ENCODE peak calls at places on chromosomes 12 and 14, in ten cellular contexts. K is fibroblast of villous mesenchyme, O is AG04450, H is ovary, U is GM06990, F is body of pancreas, S is astrocyte of the cerebellum, Z is mammary epithelial cell, L is AG09309, C is ascending aorta. A is an unnamed sample.

GRCh38 chr12:99450231-99450630 is 197.3 kb upstream of the GARIN6 start:
- DNase-seq in K (no peak), O (no peak), H (no peak), U (no peak), F (no peak), S (no peak), Z (no peak), L (peak), C (no peak), A (no peak)

GRCh38 chr12:57722716-57723629 is 15.6 kb downstream of the AGAP2 start:
- DNase-seq in K (no peak), O (no peak), H (no peak), U (no peak), F (no peak), S (no peak), Z (no peak), L (no peak), C (no peak), A (no peak)

GRCh38 chr14:88233915-88234314 is 89.2 kb downstream of the KCNK10 start:
- DNase-seq in K (no peak), O (no peak), H (no peak), U (no peak), F (no peak), S (no peak), Z (no peak), L (no peak), C (no peak), A (no peak)

GRCh38 chr12:237026-237815 is 23.3 kb upstream of the SLC6A12 start:
- DNase-seq in K (no peak), O (no peak), H (no peak), U (no peak), F (no peak), S (no peak), Z (no peak), L (no peak), C (peak), A (no peak)

GRCh38 chr12:42124764-42125371 is 19.8 kb downstream of the GXYLT1 start:
- DNase-seq in K (no peak), O (no peak), H (no peak), U (no peak), F (no peak), S (no peak), Z (no peak), L (no peak), C (no peak), A (no peak)

GRCh38 chr12:4115570-4115969 is 158.0 kb upstream of the CCND2 start:
- DNase-seq in K (no peak), O (no peak), H (no peak), U (no peak), F (no peak), S (no peak), Z (no peak), L (no peak), C (peak), A (no peak)

GRCh38 chr12:47102845-47103666 is 23.3 kb upstream of the AMIGO2 start:
- DNase-seq in K (peak), O (peak), H (peak), U (no peak), F (no peak), S (no peak), Z (peak), L (peak), C (no peak), A (peak)

GRCh38 chr12:105948331-105948730 is 190.4 kb downstream of the NUAK1 start:
- DNase-seq in K (no peak), O (no peak), H (no peak), U (no peak), F (no peak), S (peak), Z (no peak), L (peak), C (peak), A (peak)

GRCh38 chr12:110314308-110314707 is 33.3 kb downstream of the ATP2A2 start:
- DNase-seq in K (peak), O (peak), H (no peak), U (peak), F (no peak), S (no peak), Z (peak), L (peak), C (no peak), A (peak)

DNA sequence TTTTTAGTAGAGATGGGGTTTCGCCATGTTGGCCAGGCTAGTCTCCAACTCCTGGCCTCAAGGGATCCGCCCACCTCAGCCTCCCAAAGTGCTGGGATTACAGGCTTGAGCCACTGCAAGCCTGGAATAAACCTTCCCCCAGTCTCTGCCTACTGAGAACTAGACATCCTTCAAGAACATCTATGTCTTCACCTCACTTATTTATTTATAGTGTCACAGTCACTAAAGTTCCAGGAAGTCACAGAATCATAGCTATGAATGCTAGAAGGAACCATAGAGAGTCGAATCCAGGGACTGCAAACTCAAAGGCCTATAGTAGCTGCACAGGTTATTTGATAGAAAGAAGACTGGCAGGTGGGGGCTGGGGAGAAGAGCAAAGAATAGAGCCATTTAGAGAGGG is 44.7 kb upstream of the NUDT4 start:
- DNase-seq in K (no peak), O (no peak), H (no peak), U (no peak), F (no peak), S (no peak), Z (no peak), L (no peak), C (no peak), A (no peak)
- H3K4me3 ChIP-seq in K (no peak), O (no peak), H (no peak), U (no peak), F (no peak), S (no peak), Z (no peak), L (no peak), C (no peak), A (no peak)

DNA sequence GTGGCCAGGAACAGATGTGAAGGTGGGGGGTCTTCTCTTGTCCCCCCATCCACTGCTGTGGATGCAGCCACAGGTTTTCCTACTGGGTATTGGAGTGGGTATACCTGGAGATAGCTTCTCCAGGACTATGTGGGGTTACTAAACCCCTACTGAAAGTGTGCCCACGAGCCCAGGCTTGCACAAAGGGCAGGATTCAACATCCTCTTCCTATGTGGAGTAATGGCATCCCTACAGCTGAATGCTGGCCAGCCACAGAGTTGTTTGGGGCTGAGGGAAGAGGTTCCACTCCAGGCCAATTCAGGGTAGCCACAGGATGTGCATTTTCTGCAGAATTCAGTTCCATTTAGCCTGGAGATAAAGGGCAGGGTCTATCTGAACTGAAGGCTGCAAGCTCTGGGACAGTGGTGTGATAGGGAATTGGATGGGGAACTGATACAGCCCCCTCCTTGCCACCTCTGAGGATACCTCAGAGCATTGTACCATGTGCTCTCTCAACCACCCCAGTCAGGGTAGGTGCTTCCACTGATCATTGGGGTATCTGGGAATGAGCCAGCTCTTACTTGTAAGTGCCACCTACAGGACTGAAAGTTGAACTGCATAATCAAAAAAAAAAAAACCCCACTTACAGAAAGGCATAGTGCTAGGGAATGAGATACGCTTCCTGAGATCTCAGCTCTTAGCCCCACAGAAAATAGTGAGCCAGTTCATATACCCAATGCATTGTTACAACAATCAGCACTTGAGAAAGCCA is 187.1 kb downstream of the KITLG start:
- DNase-seq in K (peak), O (no peak), H (no peak), U (peak), F (no peak), S (no peak), Z (peak), L (no peak), C (no peak), A (no peak)
- TF ChIP-seq CTCF in K (peak), O (peak), H (no peak), U (peak), F (peak), S (peak), Z (peak), L (peak), C (no peak), A (peak)

GRCh38 chr12:104306376-104306775 is 2.8 kb downstream of the EID3 start:
- DNase-seq in K (no peak), O (no peak), H (no peak), U (no peak), F (no peak), S (no peak), Z (no peak), L (no peak), C (no peak), A (no peak)
- H3K4me3 ChIP-seq in K (no peak), O (no peak), H (no peak), U (no peak), F (no peak), S (no peak), Z (no peak), L (no peak), C (no peak), A (no peak)

GRCh38 chr14:67400434-67400833 is 11.5 kb downstream of the PLEK2 start:
- DNase-seq in K (no peak), O (no peak), H (no peak), U (no peak), F (no peak), S (no peak), Z (no peak), L (no peak), C (peak), A (no peak)

GRCh38 chr14:67395086-67395875 is 16.7 kb downstream of the PLEK2 start:
- DNase-seq in K (no peak), O (no peak), H (no peak), U (no peak), F (no peak), S (no peak), Z (no peak), L (no peak), C (no peak), A (no peak)

GRCh38 chr14:67395876-67396189 is 16.1 kb downstream of the PLEK2 start:
- DNase-seq in K (no peak), O (no peak), H (no peak), U (no peak), F (no peak), S (no peak), Z (no peak), L (no peak), C (no peak), A (peak)

GRCh38 chr14:67396381-67396965 is 15.5 kb downstream of the PLEK2 start:
- DNase-seq in K (peak), O (no peak), H (no peak), U (no peak), F (no peak), S (no peak), Z (no peak), L (peak), C (no peak), A (peak)

DNA sequence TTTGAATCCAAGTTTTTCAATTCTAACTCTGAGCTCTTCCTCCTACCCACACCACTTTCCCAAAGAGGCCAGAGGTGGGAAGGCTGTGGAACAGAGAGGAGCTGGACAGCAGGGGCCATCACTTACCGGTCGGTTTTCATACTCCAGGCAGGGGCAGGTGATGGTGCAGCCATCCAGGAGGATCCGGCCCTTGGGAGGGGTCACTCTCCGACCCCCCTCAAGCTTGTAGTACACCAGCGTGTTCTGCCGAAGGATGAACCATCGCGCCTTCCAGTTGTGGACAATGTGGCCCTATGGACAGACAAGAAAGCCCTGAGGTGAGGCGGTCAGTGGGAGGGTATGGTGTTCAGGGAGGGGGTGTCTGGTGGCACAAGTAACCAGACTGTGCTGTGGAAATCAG is 14.4 kb downstream of the PLEK2 start:
- DNase-seq in K (no peak), O (no peak), H (no peak), U (no peak), F (no peak), S (no peak), Z (no peak), L (no peak), C (no peak), A (no peak)
- TF ChIP-seq CTCF in K (no peak), O (no peak), H (no peak), U (no peak), F (no peak), S (no peak), Z (no peak), L (no peak), C (no peak), A (no peak)

GRCh38 chr14:74219806-74220205 is 19.4 kb upstream of the VSX2 start:
- DNase-seq in K (no peak), O (no peak), H (no peak), U (no peak), F (no peak), S (no peak), Z (no peak), L (no peak), C (no peak), A (no peak)

GRCh38 chr14:74218462-74218861 is 20.8 kb upstream of the VSX2 start:
- DNase-seq in K (no peak), O (no peak), H (no peak), U (no peak), F (no peak), S (no peak), Z (no peak), L (no peak), C (no peak), A (no peak)

GRCh38 chr14:74216671-74217070 is 22.6 kb upstream of the VSX2 start:
- DNase-seq in K (no peak), O (no peak), H (no peak), U (no peak), F (no peak), S (no peak), Z (no peak), L (no peak), C (no peak), A (no peak)

GRCh38 chr14:74219277-74219676 is 20.0 kb upstream of the VSX2 start:
- DNase-seq in K (no peak), O (no peak), H (no peak), U (no peak), F (no peak), S (no peak), Z (no peak), L (no peak), C (no peak), A (no peak)

DNA sequence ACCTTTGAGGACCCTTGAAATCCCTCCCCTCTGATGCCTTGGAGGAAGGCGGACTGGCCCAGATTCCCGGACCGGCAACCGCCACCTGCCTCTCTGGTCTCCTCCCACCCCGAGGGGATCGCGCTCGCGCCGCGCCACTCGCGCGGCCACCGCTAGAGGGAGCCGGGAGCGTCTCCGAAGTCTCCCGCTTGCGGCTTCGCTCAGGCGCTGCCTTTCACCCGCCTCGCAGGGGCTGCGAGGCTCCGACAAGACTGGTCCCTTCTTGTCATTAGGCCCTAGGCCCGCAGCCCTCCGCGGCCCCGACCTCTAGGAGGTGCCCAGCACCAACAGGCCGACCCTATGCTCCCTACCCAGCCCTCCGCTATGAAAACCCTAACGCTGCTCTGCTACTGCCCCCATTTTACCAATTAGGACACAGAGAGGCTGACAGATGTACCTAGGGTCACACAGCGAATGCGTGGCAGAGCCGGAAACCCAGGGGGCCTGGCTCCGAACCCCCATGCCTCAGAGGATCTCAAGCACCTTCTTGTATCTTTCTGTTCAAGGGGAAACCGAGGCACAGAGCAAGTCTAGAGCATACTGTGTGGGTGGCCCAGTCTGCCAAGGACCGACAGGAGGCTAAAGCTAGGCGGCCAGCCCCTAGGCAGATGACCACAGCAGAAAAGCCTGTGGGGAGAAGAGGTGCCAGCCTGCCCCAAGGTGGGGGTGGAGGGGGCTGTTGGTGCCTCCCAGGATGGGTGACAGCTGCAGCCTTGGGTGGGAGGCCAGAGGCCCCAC is 21.4 kb upstream of the VSX2 start:
- DNase-seq in K (peak), O (peak), H (peak), U (peak), F (peak), S (peak), Z (peak), L (no peak), C (peak), A (peak)
- H3K4me3 ChIP-seq in K (peak), O (peak), H (no peak), U (no peak), F (no peak), S (no peak), Z (no peak), L (peak), C (peak), A (peak)

GRCh38 chr14:49677643-49678042 is 10.4 kb downstream of the POLE2 start:
- DNase-seq in K (no peak), O (no peak), H (no peak), U (no peak), F (no peak), S (no peak), Z (no peak), L (no peak), C (no peak), A (no peak)
- TF ChIP-seq CTCF in K (peak), O (peak), H (no peak), U (no peak), F (no peak), S (peak), Z (no peak), L (peak), C (no peak), A (peak)

GRCh38 chr14:81432171-81432570 is 32.0 kb upstream of the STON2 start:
- DNase-seq in K (no peak), O (no peak), H (no peak), U (no peak), F (no peak), S (no peak), Z (peak), L (no peak), C (no peak), A (no peak)

GRCh38 chr14:81433378-81433777 is 33.3 kb upstream of the STON2 start:
- DNase-seq in K (no peak), O (no peak), H (no peak), U (no peak), F (no peak), S (no peak), Z (peak), L (no peak), C (no peak), A (no peak)

GRCh38 chr14:81435578-81436295 is 35.6 kb upstream of the STON2 start:
- DNase-seq in K (peak), O (no peak), H (peak), U (peak), F (peak), S (no peak), Z (peak), L (no peak), C (peak), A (peak)

GRCh38 chr14:81435048-81435577 is 35.0 kb upstream of the STON2 start:
- DNase-seq in K (no peak), O (no peak), H (no peak), U (no peak), F (no peak), S (no peak), Z (no peak), L (no peak), C (no peak), A (no peak)

GRCh38 chr14:81434230-81434629 is 34.1 kb upstream of the STON2 start:
- DNase-seq in K (no peak), O (no peak), H (no peak), U (no peak), F (no peak), S (no peak), Z (no peak), L (no peak), C (no peak), A (no peak)
- H3K4me3 ChIP-seq in K (no peak), O (no peak), H (no peak), U (no peak), F (no peak), S (peak), Z (no peak), L (no peak), C (no peak), A (no peak)

GRCh38 chr12:132216354-132216987 is 72.2 kb downstream of the NOC4L start:
- DNase-seq in K (no peak), O (no peak), H (no peak), U (no peak), F (no peak), S (no peak), Z (no peak), L (no peak), C (no peak), A (no peak)

GRCh38 chr12:132214161-132214476 is 69.9 kb downstream of the NOC4L start:
- DNase-seq in K (no peak), O (no peak), H (no peak), U (no peak), F (no peak), S (no peak), Z (no peak), L (no peak), C (no peak), A (no peak)

GRCh38 chr12:132215644-132215989 is 71.4 kb downstream of the NOC4L start:
- DNase-seq in K (no peak), O (no peak), H (no peak), U (no peak), F (no peak), S (no peak), Z (no peak), L (no peak), C (no peak), A (no peak)

GRCh38 chr12:132213359-132214160 is 69.3 kb downstream of the NOC4L start:
- DNase-seq in K (no peak), O (no peak), H (no peak), U (no peak), F (no peak), S (no peak), Z (no peak), L (no peak), C (no peak), A (no peak)

GRCh38 chr12:132214906-132215643 is 70.8 kb downstream of the NOC4L start:
- DNase-seq in K (no peak), O (no peak), H (no peak), U (no peak), F (no peak), S (no peak), Z (no peak), L (no peak), C (no peak), A (no peak)
- TF ChIP-seq CTCF in K (no peak), O (no peak), H (no peak), U (no peak), F (no peak), S (no peak), Z (no peak), L (no peak), C (no peak), A (no peak)